ENCODE peak calls at places on chromosomes 13 and 19, in four cellular contexts. J, X, M and C are unnamed samples.

GRCh38 chr19:41753936-41754529 is 1.3 kb upstream of the CEACAM6 start:
- DNase-seq in J (no peak), X (peak; percentile 58), M (no peak), C (peak; percentile 47)

GRCh38 chr19:48466571-48467325 is 2.4 kb upstream of the CYTH2 start:
- DNase-seq in J (peak; percentile 52), X (no peak), M (no peak), C (no peak)

GRCh38 chr13:33682020-33682564 is 135.9 kb upstream of the RFC3 start:
- DNase-seq in J (no peak), X (no peak), M (no peak), C (no peak)

GRCh38 chr19:18340990-18341868 is 831 bp downstream of the PGPEP1 start:
- DNase-seq in J (peak; percentile 69), X (peak; percentile 74), M (no peak), C (peak; percentile 88)

GRCh38 chr13:85241045-85241444 is 558.2 kb downstream of the SLITRK6 start:
- DNase-seq in J (no peak), X (no peak), M (no peak), C (no peak)

GRCh38 chr19:10442698-10443097 is 22.4 kb downstream of the PDE4A start:
- DNase-seq in J (no peak), X (no peak), M (no peak), C (no peak)

GRCh38 chr19:18173054-18173571 is 500 bp upstream of the IFI30 start:
- DNase-seq in J (no peak), X (no peak), M (no peak), C (no peak)

GRCh38 chr13:99215466-99215865 is 14.8 kb downstream of the UBAC2 start:
- DNase-seq in J (no peak), X (peak; percentile 58), M (no peak), C (no peak)

GRCh38 chr13:25528266-25528665 is 156.5 kb downstream of the ATP8A2 start:
- DNase-seq in J (no peak), X (no peak), M (no peak), C (no peak)

GRCh38 chr13:40694426-40694825 is 28.0 kb upstream of the FOXO1 start:
- DNase-seq in J (no peak), X (no peak), M (no peak), C (no peak)

GRCh38 chr13:89602655-89603054 is 1744.8 kb upstream of the MIR17HG start:
- DNase-seq in J (no peak), X (no peak), M (no peak), C (no peak)

GRCh38 chr13:23871616-23872220 is 17.5 kb downstream of the MIPEP start:
- DNase-seq in J (no peak), X (no peak), M (no peak), C (peak; percentile 38)

GRCh38 chr19:50414850-50415660 is 3.7 kb upstream of the SPIB start:
- DNase-seq in J (peak; percentile 85), X (peak; percentile 79), M (no peak), C (peak; percentile 94)

GRCh38 chr13:72763411-72763810 is 18.3 kb downstream of the DIS3 start:
- DNase-seq in J (no peak), X (no peak), M (no peak), C (no peak)

GRCh38 chr19:17304386-17305047 is 1.2 kb upstream of the MRPL34 start:
- DNase-seq in J (no peak), X (no peak), M (no peak), C (no peak)

GRCh38 chr13:113551081-113552000 is 33.2 kb upstream of the TFDP1 start:
- DNase-seq in J (no peak), X (no peak), M (peak; percentile 36), C (no peak)

GRCh38 chr19:36707134-36707533 is 19.7 kb downstream of the ZNF567 start:
- DNase-seq in J (no peak), X (no peak), M (no peak), C (no peak)

GRCh38 chr19:39406656-39407393 is at the start of gene ZFP36:
- DNase-seq in J (peak; percentile 95), X (peak; percentile 86), M (no peak), C (peak; percentile 86)

GRCh38 chr13:39522329-39522728 is 80.7 kb downstream of the LHFPL6 start:
- DNase-seq in J (no peak), X (no peak), M (no peak), C (no peak)

GRCh38 chr19:52660981-52661380 is 22.8 kb upstream of the ZNF83 start:
- DNase-seq in J (no peak), X (no peak), M (no peak), C (no peak)